ENCODE peak calls at places on chromosomes 2 and 18, in eight cellular contexts. H is tibial artery; N is effector memory CD8-positive, alpha-beta T cell; U is EL; C is kidney epithelial cell; J is stimulated activated naive B cell treated with anti-CD40 and anti-IgM and Interleukin-4, amounts not matched to agents 10 μg/mL and 1 μg/mL and 100 μg/mL, for 72 hours; Y is effector CD4-positive, alpha-beta T cell; Q is HEK293T. O is an unnamed sample.

GRCh38 chr2:64655873-64656272 is 2.2 kb upstream of the SERTAD2 start:
- DNase-seq in H (no peak), N (no peak), U (peak), C (no peak), J (no peak), Y (no peak), Q (no peak), O (no peak)

GRCh38 chr2:11566383-11566782 is 32.5 kb downstream of the GREB1 start:
- DNase-seq in H (peak), N (no peak), U (no peak), C (no peak), J (no peak), Y (no peak), Q (no peak), O (no peak)

GRCh38 chr2:236337465-236338325 is 73.5 kb upstream of the ASB18 start:
- DNase-seq in H (no peak), N (no peak), U (no peak), C (no peak), J (no peak), Y (no peak), Q (no peak), O (no peak)

GRCh38 chr2:31397099-31397498 is 17.4 kb downstream of the XDH start:
- DNase-seq in H (no peak), N (no peak), U (no peak), C (no peak), J (no peak), Y (no peak), Q (no peak), O (peak)

GRCh38 chr2:216535454-216535995 is 36.9 kb downstream of the RPL37A start:
- DNase-seq in H (peak), N (no peak), U (peak), C (peak), J (no peak), Y (no peak), Q (no peak), O (no peak)

GRCh38 chr2:29009270-29009669 is 28.2 kb downstream of the TOGARAM2 start:
- DNase-seq in H (no peak), N (no peak), U (no peak), C (no peak), J (no peak), Y (no peak), Q (no peak), O (no peak)

GRCh38 chr18:73340135-73340934 is 472.5 kb upstream of the NETO1 start:
- DNase-seq in H (no peak), N (no peak), U (peak), C (peak), J (no peak), Y (no peak), Q (no peak), O (no peak)

GRCh38 chr18:31942301-31942998 is 478 bp downstream of the TRAPPC8 start:
- DNase-seq in H (no peak), N (no peak), U (peak), C (no peak), J (peak), Y (no peak), Q (peak), O (peak)

GRCh38 chr2:226466589-226466988 is 333.0 kb downstream of the IRS1 start:
- DNase-seq in H (no peak), N (no peak), U (no peak), C (no peak), J (no peak), Y (no peak), Q (no peak), O (no peak)

GRCh38 chr2:186848873-186849578 is at the start of gene ZSWIM2:
- DNase-seq in H (peak), N (no peak), U (peak), C (no peak), J (peak), Y (no peak), Q (peak), O (peak)

GRCh38 chr2:157805519-157805918 is 70.6 kb downstream of the ACVR1 start:
- DNase-seq in H (no peak), N (no peak), U (no peak), C (no peak), J (no peak), Y (no peak), Q (no peak), O (no peak)